ENCODE peak calls at places on chromosomes 4 and X, in ten cellular contexts. B, V, A, I, Y, K, N, T, Q and H are unnamed samples. For H3K9me3, the result is how much of the 10 kb centered on the place peaks cover.

GRCh38 chr4:30525662-30526061 is 194.5 kb upstream of the PCDH7 start:
- DNase-seq in Q (no peak), A (no peak), Y (no peak), B (no peak), V (no peak), K (no peak), T (no peak), N (no peak), I (no peak), H (no peak)

GRCh38 chr4:156473175-156473574 is 498.4 kb downstream of the PDGFC start:
- DNase-seq in T (no peak), Q (no peak), A (no peak), V (no peak), I (no peak), K (no peak), Y (no peak), N (no peak), B (no peak), H (no peak)

GRCh38 chrX:56783450-56783831 is 54.4 kb downstream of the NBDY start:
- DNase-seq in T (peak), V (no peak), Y (peak), A (peak), N (no peak), I (peak), B (peak), Q (no peak), K (no peak), H (peak)

GRCh38 chrX:153336128-153336894 is 2.4 kb downstream of the ZNF275 start:
- DNase-seq in Y (no peak), K (no peak), T (no peak), B (no peak), N (no peak), Q (no peak), I (no peak), V (no peak), A (no peak), H (no peak)

GRCh38 chr4:17576932-17577659 is at the start of gene LAP3:
- DNase-seq in I (peak), A (peak), N (peak), T (peak), V (peak), Y (peak), K (peak), Q (peak), B (peak), H (peak)

GRCh38 chr4:151950993-151951726 is 190.4 kb upstream of the GATB start:
- DNase-seq in N (no peak), V (no peak), B (no peak), Y (no peak), A (no peak), K (no peak), T (no peak), Q (peak), I (no peak), H (peak)

GRCh38 chr4:126318376-126318775 is 1003.6 kb downstream of the FAT4 start:
- DNase-seq in V (no peak), Y (no peak), T (no peak), Q (no peak), K (no peak), N (no peak), B (no peak), I (no peak), A (no peak), H (no peak)

GRCh38 chrX:4944767-4945166 is 1231.3 kb upstream of the PRKX start:
- DNase-seq in Q (no peak), V (no peak), T (no peak), B (no peak), Y (no peak), A (no peak), K (no peak), I (no peak), N (no peak), H (no peak)

GRCh38 chr4:154973636-154974035 is 192.6 kb downstream of the RBM46 start:
- DNase-seq in K (no peak), Q (no peak), B (no peak), N (no peak), Y (no peak), T (no peak), V (no peak), I (no peak), A (no peak), H (no peak)

GRCh38 chrX:133085785-133086184 is 11.1 kb downstream of the USP26 start:
- DNase-seq in A (no peak), K (no peak), T (no peak), Y (no peak), I (no peak), B (peak), Q (no peak), V (no peak), N (no peak), H (no peak)

GRCh38 chr4:3013839-3014350 is 50.5 kb downstream of the GRK4 start:
- DNase-seq in V (no peak), N (no peak), K (peak), Y (no peak), A (no peak), I (peak), Q (peak), T (no peak), B (no peak), H (no peak)

GRCh38 chr4:173883821-173884220 is 353.8 kb upstream of the HAND2 start:
- DNase-seq in Q (no peak), K (no peak), Y (no peak), V (no peak), A (no peak), I (no peak), B (no peak), T (peak), N (no peak), H (no peak)

GRCh38 chr4:74873545-74874295 is 59.2 kb upstream of the PARM1 start:
- DNase-seq in Y (no peak), Q (no peak), N (no peak), B (no peak), A (no peak), I (no peak), V (no peak), K (no peak), T (no peak), H (no peak)

GRCh38 chr4:186348433-186348832 is 82.4 kb downstream of the F11 start:
- DNase-seq in V (no peak), B (no peak), Y (no peak), A (no peak), T (no peak), K (no peak), I (no peak), Q (no peak), N (no peak), H (no peak)

GRCh38 chr4:15349426-15349825 is 78.4 kb upstream of the C1QTNF7 start:
- DNase-seq in K (no peak), B (no peak), I (no peak), A (no peak), V (no peak), N (no peak), Y (no peak), Q (no peak), T (no peak), H (no peak)

GRCh38 chr4:77818077-77818666 is 996 bp downstream of the CNOT6L start:
- DNase-seq in A (peak), I (peak), V (peak), Y (peak), N (peak), T (peak), K (peak), Q (peak), B (peak), H (peak)

GRCh38 chrX:25015486-25016360 is at the start of gene ARX:
- DNase-seq in V (no peak), T (peak), I (no peak), K (no peak), B (peak), A (peak), Y (peak), N (peak), Q (peak), H (no peak)

GRCh38 chrX:107978080-107978479 is 4.1 kb downstream of the TEX13B start:
- DNase-seq in N (no peak), K (no peak), I (no peak), Y (no peak), T (no peak), B (no peak), V (no peak), Q (no peak), A (no peak), H (no peak)

GRCh38 chr4:40548256-40548655 is 81.4 kb downstream of the RBM47 start:
- DNase-seq in N (no peak), K (no peak), I (no peak), V (no peak), A (no peak), Q (peak), Y (no peak), B (no peak), T (peak), H (no peak)

GRCh38 chr4:34158883-34159282 is 2085.4 kb downstream of the ARAP2 start:
- DNase-seq in B (no peak), T (peak), A (no peak), N (no peak), Y (no peak), V (no peak), I (no peak), K (no peak), Q (no peak), H (no peak)

GRCh38 chr4:173413043-173413442 is 14.1 kb upstream of the SCRG1 start:
- DNase-seq in T (peak), I (no peak), Y (no peak), N (no peak), A (no peak), B (peak), V (no peak), K (no peak), Q (no peak), H (no peak)

GRCh38 chr4:4368821-4369580 is 17.9 kb upstream of the NSG1 start:
- DNase-seq in K (no peak), Q (no peak), V (no peak), B (no peak), N (no peak), T (no peak), I (no peak), A (peak), Y (no peak), H (no peak)
- TF ChIP-seq POLR2A in K (no peak), Q (no peak), V (no peak), B (no peak), N (no peak), T (no peak), I (no peak), A (no peak), Y (no peak), H (no peak)

GRCh38 chrX:144715356-144715755 is 531.9 kb upstream of the SPANXN1 start:
- DNase-seq in A (no peak), B (no peak), Y (no peak), I (no peak), V (no peak), K (no peak), N (no peak), Q (no peak), T (no peak), H (no peak)

GRCh38 chrX:144709841-144710240 is 537.5 kb upstream of the SPANXN1 start:
- DNase-seq in A (no peak), I (no peak), V (no peak), N (no peak), Y (no peak), B (no peak), T (no peak), K (no peak), Q (no peak), H (no peak)
- H3K9me3 ChIP-seq in A (under half), I (under half), V (under half), N (under half), Y (under half), B (under half), T (under half), K (under half), Q (under half), H (under half)

GRCh38 chr4:38667005-38667771 is 3.2 kb downstream of the KLF3 start:
- DNase-seq in T (peak), A (peak), B (peak), V (peak), K (peak), I (peak), Q (peak), Y (peak), N (peak), H (peak)
- TF ChIP-seq POLR2A in T (peak), A (peak), B (peak), V (peak), K (peak), I (no peak), Q (no peak), Y (no peak), N (no peak), H (peak)

GRCh38 chrX:19739683-19740082 is 147.7 kb downstream of the SH3KBP1 start:
- DNase-seq in T (peak), A (peak), N (peak), I (peak), B (peak), Q (peak), Y (peak), V (no peak), K (peak), H (peak)

GRCh38 chrX:19744231-19744630 is 143.2 kb downstream of the SH3KBP1 start:
- DNase-seq in Q (no peak), V (no peak), A (no peak), K (no peak), B (no peak), Y (no peak), N (no peak), I (no peak), T (no peak), H (no peak)

GRCh38 chrX:19743386-19743785 is 144.0 kb downstream of the SH3KBP1 start:
- DNase-seq in I (no peak), B (no peak), A (no peak), N (no peak), Y (no peak), T (no peak), Q (no peak), K (no peak), V (no peak), H (no peak)

GRCh38 chrX:19735244-19735643 is 152.2 kb downstream of the SH3KBP1 start:
- DNase-seq in B (no peak), K (no peak), V (no peak), Y (no peak), N (no peak), T (no peak), Q (no peak), I (no peak), A (no peak), H (no peak)

DNA sequence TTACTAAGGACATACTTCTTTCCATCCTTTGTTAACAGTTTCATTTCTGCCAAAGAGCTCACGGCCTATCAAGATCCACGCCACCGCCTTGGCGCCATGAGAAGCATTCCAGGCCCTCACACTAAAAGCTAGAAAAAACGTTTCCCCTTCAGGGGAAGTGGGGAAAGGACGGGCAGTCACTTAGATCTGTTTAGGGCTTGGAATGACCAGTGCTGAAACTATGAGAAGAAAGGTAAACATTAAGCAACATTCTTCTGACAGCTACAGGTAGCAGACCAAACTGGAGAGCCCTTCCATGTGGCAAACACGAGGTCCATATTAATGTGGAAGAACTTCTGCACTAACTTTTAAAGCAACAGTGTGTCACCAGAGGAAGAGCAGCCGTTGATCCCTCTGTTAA is 146.7 kb downstream of the SH3KBP1 start:
- DNase-seq in V (no peak), T (no peak), Y (no peak), A (no peak), K (no peak), Q (no peak), B (peak), I (no peak), N (no peak), H (no peak)
- H3K9me3 ChIP-seq in V (under half), T (under half), Y (under half), A (under half), K (under half), Q (under half), B (under half), I (under half), N (under half), H (under half)

GRCh38 chrX:1385251-1385794 is 6.6 kb downstream of the SLC25A6 start:
- DNase-seq in Y (no peak), A (peak), N (no peak), V (no peak), T (no peak), K (peak), I (peak), B (peak), Q (peak), H (no peak)
- TF ChIP-seq POLR2A in Y (no peak), A (no peak), N (no peak), V (no peak), T (no peak), K (no peak), I (no peak), B (no peak), Q (no peak), H (no peak)

GRCh38 chr4:4820739-4821138 is 38.7 kb upstream of the MSX1 start:
- DNase-seq in Q (no peak), T (no peak), A (no peak), Y (no peak), V (no peak), N (no peak), I (no peak), B (no peak), K (no peak), H (no peak)

GRCh38 chr4:4820264-4820663 is 39.2 kb upstream of the MSX1 start:
- DNase-seq in I (no peak), N (no peak), V (no peak), A (no peak), K (peak), B (no peak), Y (no peak), Q (no peak), T (no peak), H (no peak)

GRCh38 chr4:4821577-4821976 is 37.9 kb upstream of the MSX1 start:
- DNase-seq in T (no peak), K (no peak), V (no peak), B (no peak), I (no peak), N (no peak), A (no peak), Q (no peak), Y (no peak), H (no peak)

GRCh38 chr4:4819213-4819606 is 40.3 kb upstream of the MSX1 start:
- DNase-seq in K (no peak), T (no peak), N (no peak), B (no peak), A (no peak), Y (no peak), I (no peak), V (no peak), Q (no peak), H (no peak)

GRCh38 chr4:4818440-4819212 is 40.8 kb upstream of the MSX1 start:
- DNase-seq in I (no peak), Y (no peak), T (no peak), N (no peak), K (no peak), V (no peak), A (no peak), Q (no peak), B (no peak), H (no peak)
- H3K9me3 ChIP-seq in I (under half), Y (under half), T (under half), N (under half), K (under half), V (under half), A (under half), Q (under half), B (under half), H (under half)